ENCODE peak calls at places on chromosomes 4 and X, in eight cellular contexts. One of them, this sample, is unnamed.

GRCh38 chrX:115564243-115564642 is 3.3 kb downstream of the PLS3 start:
- DNase-seq in cardiac fibroblast: peak
- DNase-seq in endothelial cell: no peak
- DNase-seq in activated CD8-positive, alpha-beta T cell treated with anti-CD3 and anti-CD28 coated beads, Interleukin-2, amount 10 ng/mL, durations not matched to agents 7 days and 5 days: no peak
- DNase-seq in dermis blood vessel endothelial cell: peak
- DNase-seq in HFFc6: peak
- DNase-seq in kidney: no peak
- DNase-seq in fibroblast of mammary gland: no peak
- DNase-seq in this sample: no peak

GRCh38 chr4:138113819-138114415 is 128.2 kb downstream of the SLC7A11 start:
- DNase-seq in cardiac fibroblast: peak
- DNase-seq in endothelial cell: no peak
- DNase-seq in activated CD8-positive, alpha-beta T cell treated with anti-CD3 and anti-CD28 coated beads, Interleukin-2, amount 10 ng/mL, durations not matched to agents 7 days and 5 days: no peak
- DNase-seq in dermis blood vessel endothelial cell: peak
- DNase-seq in HFFc6: peak
- DNase-seq in kidney: no peak
- DNase-seq in fibroblast of mammary gland: peak
- DNase-seq in this sample: no peak

GRCh38 chrX:153478746-153479145 is 8.4 kb upstream of the HAUS7 start:
- DNase-seq in cardiac fibroblast: no peak
- DNase-seq in endothelial cell: no peak
- DNase-seq in activated CD8-positive, alpha-beta T cell treated with anti-CD3 and anti-CD28 coated beads, Interleukin-2, amount 10 ng/mL, durations not matched to agents 7 days and 5 days: no peak
- DNase-seq in dermis blood vessel endothelial cell: no peak
- DNase-seq in HFFc6: no peak
- DNase-seq in kidney: no peak
- DNase-seq in fibroblast of mammary gland: no peak
- DNase-seq in this sample: no peak

GRCh38 chr4:82753725-82754410 is 44.7 kb downstream of the SCD5 start:
- DNase-seq in cardiac fibroblast: peak
- DNase-seq in endothelial cell: no peak
- DNase-seq in activated CD8-positive, alpha-beta T cell treated with anti-CD3 and anti-CD28 coated beads, Interleukin-2, amount 10 ng/mL, durations not matched to agents 7 days and 5 days: no peak
- DNase-seq in dermis blood vessel endothelial cell: no peak
- DNase-seq in HFFc6: no peak
- DNase-seq in kidney: no peak
- DNase-seq in fibroblast of mammary gland: no peak
- DNase-seq in this sample: no peak

GRCh38 chr4:140109626-140110213 is 44.3 kb downstream of the MAML3 start:
- DNase-seq in cardiac fibroblast: no peak
- DNase-seq in endothelial cell: no peak
- DNase-seq in activated CD8-positive, alpha-beta T cell treated with anti-CD3 and anti-CD28 coated beads, Interleukin-2, amount 10 ng/mL, durations not matched to agents 7 days and 5 days: no peak
- DNase-seq in dermis blood vessel endothelial cell: no peak
- DNase-seq in HFFc6: no peak
- DNase-seq in kidney: no peak
- DNase-seq in fibroblast of mammary gland: no peak
- DNase-seq in this sample: no peak

GRCh38 chr4:177699365-177700213 is 257.4 kb upstream of the AGA start:
- DNase-seq in cardiac fibroblast: peak
- DNase-seq in endothelial cell: no peak
- DNase-seq in activated CD8-positive, alpha-beta T cell treated with anti-CD3 and anti-CD28 coated beads, Interleukin-2, amount 10 ng/mL, durations not matched to agents 7 days and 5 days: no peak
- DNase-seq in dermis blood vessel endothelial cell: no peak
- DNase-seq in HFFc6: peak
- DNase-seq in kidney: no peak
- DNase-seq in fibroblast of mammary gland: peak
- DNase-seq in this sample: no peak

GRCh38 chrX:1449581-1450149 is 3.0 kb downstream of the ASMTL start:
- DNase-seq in cardiac fibroblast: no peak
- DNase-seq in endothelial cell: no peak
- DNase-seq in activated CD8-positive, alpha-beta T cell treated with anti-CD3 and anti-CD28 coated beads, Interleukin-2, amount 10 ng/mL, durations not matched to agents 7 days and 5 days: peak
- DNase-seq in dermis blood vessel endothelial cell: no peak
- DNase-seq in HFFc6: no peak
- DNase-seq in kidney: no peak
- DNase-seq in fibroblast of mammary gland: no peak
- DNase-seq in this sample: no peak

GRCh38 chrX:127578395-127578794 is 473.8 kb downstream of the ACTRT1 start:
- DNase-seq in cardiac fibroblast: no peak
- DNase-seq in endothelial cell: no peak
- DNase-seq in activated CD8-positive, alpha-beta T cell treated with anti-CD3 and anti-CD28 coated beads, Interleukin-2, amount 10 ng/mL, durations not matched to agents 7 days and 5 days: no peak
- DNase-seq in dermis blood vessel endothelial cell: no peak
- DNase-seq in HFFc6: no peak
- DNase-seq in kidney: no peak
- DNase-seq in fibroblast of mammary gland: no peak
- DNase-seq in this sample: no peak

GRCh38 chr4:2762048-2762447 is 5.9 kb upstream of the TNIP2 start:
- DNase-seq in cardiac fibroblast: no peak
- DNase-seq in endothelial cell: no peak
- DNase-seq in activated CD8-positive, alpha-beta T cell treated with anti-CD3 and anti-CD28 coated beads, Interleukin-2, amount 10 ng/mL, durations not matched to agents 7 days and 5 days: no peak
- DNase-seq in dermis blood vessel endothelial cell: no peak
- DNase-seq in HFFc6: no peak
- DNase-seq in kidney: no peak
- DNase-seq in fibroblast of mammary gland: no peak
- DNase-seq in this sample: no peak

GRCh38 chr4:1171306-1172227 is 816 bp downstream of the SPON2 start:
- DNase-seq in cardiac fibroblast: no peak
- DNase-seq in endothelial cell: no peak
- DNase-seq in activated CD8-positive, alpha-beta T cell treated with anti-CD3 and anti-CD28 coated beads, Interleukin-2, amount 10 ng/mL, durations not matched to agents 7 days and 5 days: peak
- DNase-seq in dermis blood vessel endothelial cell: peak
- DNase-seq in HFFc6: no peak
- DNase-seq in kidney: peak
- DNase-seq in fibroblast of mammary gland: no peak
- DNase-seq in this sample: no peak

GRCh38 chr4:99945718-99946345 is 586 bp downstream of the DNAJB14 start:
- DNase-seq in cardiac fibroblast: peak
- DNase-seq in endothelial cell: no peak
- DNase-seq in activated CD8-positive, alpha-beta T cell treated with anti-CD3 and anti-CD28 coated beads, Interleukin-2, amount 10 ng/mL, durations not matched to agents 7 days and 5 days: no peak
- DNase-seq in dermis blood vessel endothelial cell: peak
- DNase-seq in HFFc6: no peak
- DNase-seq in kidney: no peak
- DNase-seq in fibroblast of mammary gland: peak
- DNase-seq in this sample: no peak

GRCh38 chr4:106603471-106603870 is 234.9 kb upstream of the GIMD1 start:
- DNase-seq in cardiac fibroblast: no peak
- DNase-seq in endothelial cell: no peak
- DNase-seq in activated CD8-positive, alpha-beta T cell treated with anti-CD3 and anti-CD28 coated beads, Interleukin-2, amount 10 ng/mL, durations not matched to agents 7 days and 5 days: no peak
- DNase-seq in dermis blood vessel endothelial cell: no peak
- DNase-seq in HFFc6: no peak
- DNase-seq in kidney: no peak
- DNase-seq in fibroblast of mammary gland: no peak
- DNase-seq in this sample: no peak

GRCh38 chr4:182307746-182308145 is 64.5 kb downstream of the TENM3 start:
- DNase-seq in cardiac fibroblast: peak
- DNase-seq in endothelial cell: no peak
- DNase-seq in activated CD8-positive, alpha-beta T cell treated with anti-CD3 and anti-CD28 coated beads, Interleukin-2, amount 10 ng/mL, durations not matched to agents 7 days and 5 days: no peak
- DNase-seq in dermis blood vessel endothelial cell: no peak
- DNase-seq in HFFc6: peak
- DNase-seq in kidney: no peak
- DNase-seq in fibroblast of mammary gland: peak
- DNase-seq in this sample: no peak

GRCh38 chrX:12802741-12803140 is 11.5 kb downstream of the PRPS2 start:
- DNase-seq in cardiac fibroblast: no peak
- DNase-seq in endothelial cell: no peak
- DNase-seq in activated CD8-positive, alpha-beta T cell treated with anti-CD3 and anti-CD28 coated beads, Interleukin-2, amount 10 ng/mL, durations not matched to agents 7 days and 5 days: no peak
- DNase-seq in dermis blood vessel endothelial cell: no peak
- DNase-seq in HFFc6: no peak
- DNase-seq in kidney: no peak
- DNase-seq in fibroblast of mammary gland: no peak
- DNase-seq in this sample: no peak

GRCh38 chr4:149956678-149957077 is 121.6 kb upstream of the DCLK2 start:
- DNase-seq in cardiac fibroblast: no peak
- DNase-seq in endothelial cell: no peak
- DNase-seq in activated CD8-positive, alpha-beta T cell treated with anti-CD3 and anti-CD28 coated beads, Interleukin-2, amount 10 ng/mL, durations not matched to agents 7 days and 5 days: no peak
- DNase-seq in dermis blood vessel endothelial cell: no peak
- DNase-seq in HFFc6: no peak
- DNase-seq in kidney: no peak
- DNase-seq in fibroblast of mammary gland: no peak
- DNase-seq in this sample: no peak

GRCh38 chrX:39164212-39164611 is 363.0 kb downstream of the MID1IP1 start:
- DNase-seq in cardiac fibroblast: no peak
- DNase-seq in endothelial cell: no peak
- DNase-seq in activated CD8-positive, alpha-beta T cell treated with anti-CD3 and anti-CD28 coated beads, Interleukin-2, amount 10 ng/mL, durations not matched to agents 7 days and 5 days: no peak
- DNase-seq in dermis blood vessel endothelial cell: no peak
- DNase-seq in HFFc6: no peak
- DNase-seq in kidney: no peak
- DNase-seq in fibroblast of mammary gland: no peak
- DNase-seq in this sample: no peak

GRCh38 chrX:129193357-129193756 is 329.9 kb downstream of the SMARCA1 start:
- DNase-seq in cardiac fibroblast: no peak
- DNase-seq in endothelial cell: no peak
- DNase-seq in activated CD8-positive, alpha-beta T cell treated with anti-CD3 and anti-CD28 coated beads, Interleukin-2, amount 10 ng/mL, durations not matched to agents 7 days and 5 days: no peak
- DNase-seq in dermis blood vessel endothelial cell: no peak
- DNase-seq in HFFc6: no peak
- DNase-seq in kidney: no peak
- DNase-seq in fibroblast of mammary gland: no peak
- DNase-seq in this sample: no peak

GRCh38 chr4:17701146-17701859 is 80.1 kb downstream of the FAM184B start:
- DNase-seq in cardiac fibroblast: no peak
- DNase-seq in endothelial cell: no peak
- DNase-seq in activated CD8-positive, alpha-beta T cell treated with anti-CD3 and anti-CD28 coated beads, Interleukin-2, amount 10 ng/mL, durations not matched to agents 7 days and 5 days: no peak
- DNase-seq in dermis blood vessel endothelial cell: no peak
- DNase-seq in HFFc6: no peak
- DNase-seq in kidney: no peak
- DNase-seq in fibroblast of mammary gland: no peak
- DNase-seq in this sample: no peak

GRCh38 chr4:182745268-182745667 is 171.9 kb downstream of the DCTD start:
- DNase-seq in cardiac fibroblast: no peak
- DNase-seq in endothelial cell: no peak
- DNase-seq in activated CD8-positive, alpha-beta T cell treated with anti-CD3 and anti-CD28 coated beads, Interleukin-2, amount 10 ng/mL, durations not matched to agents 7 days and 5 days: no peak
- DNase-seq in dermis blood vessel endothelial cell: peak
- DNase-seq in HFFc6: no peak
- DNase-seq in kidney: no peak
- DNase-seq in fibroblast of mammary gland: no peak
- DNase-seq in this sample: no peak

GRCh38 chr4:110414590-110414989 is 61.4 kb upstream of the ENPEP start:
- DNase-seq in cardiac fibroblast: no peak
- DNase-seq in endothelial cell: no peak
- DNase-seq in activated CD8-positive, alpha-beta T cell treated with anti-CD3 and anti-CD28 coated beads, Interleukin-2, amount 10 ng/mL, durations not matched to agents 7 days and 5 days: no peak
- DNase-seq in dermis blood vessel endothelial cell: no peak
- DNase-seq in HFFc6: no peak
- DNase-seq in kidney: no peak
- DNase-seq in fibroblast of mammary gland: peak
- DNase-seq in this sample: no peak

GRCh38 chr4:99417125-99417524 is 18.0 kb downstream of the ADH7 start:
- DNase-seq in cardiac fibroblast: no peak
- DNase-seq in endothelial cell: no peak
- DNase-seq in activated CD8-positive, alpha-beta T cell treated with anti-CD3 and anti-CD28 coated beads, Interleukin-2, amount 10 ng/mL, durations not matched to agents 7 days and 5 days: no peak
- DNase-seq in dermis blood vessel endothelial cell: no peak
- DNase-seq in HFFc6: no peak
- DNase-seq in kidney: no peak
- DNase-seq in fibroblast of mammary gland: no peak
- DNase-seq in this sample: no peak

GRCh38 chrX:100316987-100317386 is 93.1 kb downstream of the PCDH19 start:
- DNase-seq in cardiac fibroblast: no peak
- DNase-seq in endothelial cell: no peak
- DNase-seq in activated CD8-positive, alpha-beta T cell treated with anti-CD3 and anti-CD28 coated beads, Interleukin-2, amount 10 ng/mL, durations not matched to agents 7 days and 5 days: no peak
- DNase-seq in dermis blood vessel endothelial cell: no peak
- DNase-seq in HFFc6: no peak
- DNase-seq in kidney: no peak
- DNase-seq in fibroblast of mammary gland: peak
- DNase-seq in this sample: no peak

GRCh38 chr4:157898836-157899605 is 273.8 kb downstream of the GASK1B start:
- DNase-seq in cardiac fibroblast: no peak
- DNase-seq in endothelial cell: no peak
- DNase-seq in activated CD8-positive, alpha-beta T cell treated with anti-CD3 and anti-CD28 coated beads, Interleukin-2, amount 10 ng/mL, durations not matched to agents 7 days and 5 days: no peak
- DNase-seq in dermis blood vessel endothelial cell: no peak
- DNase-seq in HFFc6: no peak
- DNase-seq in kidney: no peak
- DNase-seq in fibroblast of mammary gland: peak
- DNase-seq in this sample: no peak

GRCh38 chrX:14032383-14032782 is 2.7 kb upstream of the GEMIN8 start:
- DNase-seq in cardiac fibroblast: peak
- DNase-seq in endothelial cell: peak
- DNase-seq in activated CD8-positive, alpha-beta T cell treated with anti-CD3 and anti-CD28 coated beads, Interleukin-2, amount 10 ng/mL, durations not matched to agents 7 days and 5 days: peak
- DNase-seq in dermis blood vessel endothelial cell: peak
- DNase-seq in HFFc6: peak
- DNase-seq in kidney: no peak
- DNase-seq in fibroblast of mammary gland: peak
- DNase-seq in this sample: no peak

GRCh38 chr4:42627887-42628646 is 28.8 kb downstream of the ATP8A1 start:
- DNase-seq in cardiac fibroblast: peak
- DNase-seq in endothelial cell: no peak
- DNase-seq in activated CD8-positive, alpha-beta T cell treated with anti-CD3 and anti-CD28 coated beads, Interleukin-2, amount 10 ng/mL, durations not matched to agents 7 days and 5 days: peak
- DNase-seq in dermis blood vessel endothelial cell: no peak
- DNase-seq in HFFc6: no peak
- DNase-seq in kidney: peak
- DNase-seq in fibroblast of mammary gland: peak
- DNase-seq in this sample: no peak

GRCh38 chr4:106898621-106899230 is 137.4 kb downstream of the DKK2 start:
- DNase-seq in cardiac fibroblast: peak
- DNase-seq in endothelial cell: peak
- DNase-seq in activated CD8-positive, alpha-beta T cell treated with anti-CD3 and anti-CD28 coated beads, Interleukin-2, amount 10 ng/mL, durations not matched to agents 7 days and 5 days: peak
- DNase-seq in dermis blood vessel endothelial cell: peak
- DNase-seq in HFFc6: peak
- DNase-seq in kidney: no peak
- DNase-seq in fibroblast of mammary gland: peak
- DNase-seq in this sample: peak

GRCh38 chr4:31187979-31188378 is 467.8 kb downstream of the PCDH7 start:
- DNase-seq in cardiac fibroblast: peak
- DNase-seq in endothelial cell: no peak
- DNase-seq in activated CD8-positive, alpha-beta T cell treated with anti-CD3 and anti-CD28 coated beads, Interleukin-2, amount 10 ng/mL, durations not matched to agents 7 days and 5 days: no peak
- DNase-seq in dermis blood vessel endothelial cell: no peak
- DNase-seq in HFFc6: no peak
- DNase-seq in kidney: no peak
- DNase-seq in fibroblast of mammary gland: no peak
- DNase-seq in this sample: no peak

GRCh38 chr4:184282251-184282713 is 64.6 kb upstream of the ENPP6 start:
- DNase-seq in cardiac fibroblast: no peak
- DNase-seq in endothelial cell: peak
- DNase-seq in activated CD8-positive, alpha-beta T cell treated with anti-CD3 and anti-CD28 coated beads, Interleukin-2, amount 10 ng/mL, durations not matched to agents 7 days and 5 days: peak
- DNase-seq in dermis blood vessel endothelial cell: peak
- DNase-seq in HFFc6: no peak
- DNase-seq in kidney: no peak
- DNase-seq in fibroblast of mammary gland: no peak
- DNase-seq in this sample: no peak

GRCh38 chr4:3441501-3442459 is at the start of gene HGFAC:
- DNase-seq in cardiac fibroblast: no peak
- DNase-seq in endothelial cell: no peak
- DNase-seq in activated CD8-positive, alpha-beta T cell treated with anti-CD3 and anti-CD28 coated beads, Interleukin-2, amount 10 ng/mL, durations not matched to agents 7 days and 5 days: no peak
- DNase-seq in dermis blood vessel endothelial cell: no peak
- DNase-seq in HFFc6: no peak
- DNase-seq in kidney: peak
- DNase-seq in fibroblast of mammary gland: no peak
- DNase-seq in this sample: no peak

This sample was measured in GDM1.